ENCODE peak calls at places on chromosome 17, in six cellular contexts. L, C, G, R, A and H are unnamed samples.

GRCh38 chr17:7004398-7005253 is 7.8 kb upstream of the RNASEK start:
- DNase-seq in L (peak), G (peak), R (no peak), A (no peak), C (peak), H (peak)

GRCh38 chr17:19313066-19313745 is 49.3 kb downstream of the B9D1 start:
- DNase-seq in L (no peak), R (no peak), C (no peak), A (no peak), G (no peak), H (no peak)

GRCh38 chr17:55286681-55287589 is 22.2 kb downstream of the HLF start:
- DNase-seq in G (no peak), C (no peak), R (no peak), L (no peak), A (no peak), H (no peak)

GRCh38 chr17:15891348-15891747 is 53.6 kb upstream of the ADORA2B start:
- DNase-seq in C (no peak), L (no peak), G (no peak), A (no peak), R (no peak), H (no peak)

GRCh38 chr17:43917348-43918025 is 10.2 kb upstream of the MPP2 start:
- DNase-seq in A (no peak), L (peak), G (no peak), R (no peak), C (peak), H (peak)

GRCh38 chr17:79997004-79997673 is 38.5 kb downstream of the TBC1D16 start:
- DNase-seq in R (peak), C (no peak), A (no peak), L (no peak), G (no peak), H (no peak)

GRCh38 chr17:3683054-3683511 is 12.9 kb downstream of the P2RX5 start:
- DNase-seq in G (no peak), R (no peak), A (no peak), L (peak), C (peak), H (peak)

GRCh38 chr17:62696726-62697490 is 69.4 kb downstream of the MRC2 start:
- DNase-seq in C (no peak), G (no peak), A (no peak), L (no peak), R (no peak), H (no peak)

GRCh38 chr17:73139296-73139695 is 25.5 kb upstream of the SSTR2 start:
- DNase-seq in C (no peak), G (no peak), L (no peak), A (no peak), R (no peak), H (no peak)

GRCh38 chr17:14741516-14741915 is 440.6 kb downstream of the HS3ST3B1 start:
- DNase-seq in R (no peak), L (no peak), A (no peak), C (peak), G (peak), H (no peak)

GRCh38 chr17:82241926-82242697 is 13.3 kb downstream of the SLC16A3 start:
- DNase-seq in C (peak), L (peak), R (no peak), G (no peak), A (no peak), H (no peak)

GRCh38 chr17:13994050-13994449 is 75.3 kb upstream of the COX10 start:
- DNase-seq in G (no peak), C (no peak), L (no peak), A (no peak), R (no peak), H (no peak)

GRCh38 chr17:50181155-50181554 is 15.3 kb downstream of the SGCA start:
- DNase-seq in R (no peak), G (no peak), A (no peak), L (no peak), C (no peak), H (no peak)

GRCh38 chr17:76515291-76515949 is 14.2 kb upstream of the RHBDF2 start:
- DNase-seq in A (no peak), G (peak), R (peak), C (peak), L (no peak), H (peak)

GRCh38 chr17:80605326-80606066 is 60.9 kb downstream of the RPTOR start:
- DNase-seq in L (no peak), G (no peak), R (no peak), A (no peak), C (peak), H (peak)

GRCh38 chr17:61402978-61403845 is 3.6 kb downstream of the TBX2 start:
- DNase-seq in A (no peak), R (no peak), C (peak), G (peak), L (peak), H (no peak)

GRCh38 chr17:20852541-20853370 is 190.1 kb downstream of the USP22 start:
- DNase-seq in R (no peak), G (no peak), L (peak), C (peak), A (no peak), H (no peak)

GRCh38 chr17:521168-521525 is 168.5 kb upstream of the RPH3AL start:
- DNase-seq in A (no peak), G (no peak), C (no peak), L (no peak), R (no peak), H (no peak)

GRCh38 chr17:66667491-66668030 is 167.4 kb upstream of the CACNG5 start:
- DNase-seq in R (no peak), L (no peak), A (no peak), G (no peak), C (no peak), H (peak)

GRCh38 chr17:36861531-36861930 is 75.7 kb upstream of the LHX1 start:
- DNase-seq in C (no peak), A (no peak), L (no peak), R (no peak), G (no peak), H (no peak)

GRCh38 chr17:80277751-80278671 is 17.4 kb downstream of the RNF213 start:
- DNase-seq in C (no peak), G (no peak), A (no peak), L (no peak), R (no peak), H (no peak)

GRCh38 chr17:19447085-19447583 is 36.1 kb downstream of the RNF112 start:
- DNase-seq in R (no peak), C (peak), A (peak), G (peak), L (peak), H (peak)

GRCh38 chr17:21042434-21043295 is at the start of gene USP22:
- DNase-seq in A (peak), L (peak), C (no peak), R (peak), G (no peak), H (peak)

GRCh38 chr17:73141411-73141810 is 23.4 kb upstream of the SSTR2 start:
- DNase-seq in L (no peak), R (no peak), C (no peak), A (no peak), G (no peak), H (no peak)

GRCh38 chr17:75824591-75825518 is 19.3 kb downstream of the UNC13D start:
- DNase-seq in R (no peak), C (no peak), G (no peak), A (no peak), L (no peak), H (no peak)

GRCh38 chr17:15255713-15256454 is 9.2 kb downstream of the PMP22 start:
- DNase-seq in G (peak), C (peak), A (no peak), R (no peak), L (no peak), H (no peak)

GRCh38 chr17:44935116-44935515 is 12.5 kb downstream of the KIF18B start:
- DNase-seq in A (no peak), R (no peak), G (no peak), C (no peak), L (no peak), H (no peak)

GRCh38 chr17:45361451-45361850 is 44.6 kb upstream of the MAP3K14 start:
- DNase-seq in G (no peak), C (no peak), R (no peak), L (no peak), A (no peak), H (no peak)

GRCh38 chr17:72440961-72441360 is 320.1 kb downstream of the SOX9 start:
- DNase-seq in R (no peak), C (no peak), G (no peak), A (no peak), L (no peak), H (no peak)

GRCh38 chr17:32192379-32192778 is 50.1 kb downstream of the RHOT1 start:
- DNase-seq in L (no peak), R (no peak), G (peak), A (no peak), C (peak), H (no peak)

GRCh38 chr17:1491406-1492248 is 859 bp downstream of the MYO1C start:
- DNase-seq in G (no peak), R (no peak), C (peak), A (no peak), L (peak), H (peak)

GRCh38 chr17:7570351-7570750 is 8.6 kb downstream of the SENP3 start:
- DNase-seq in L (no peak), A (no peak), G (no peak), C (no peak), R (no peak), H (no peak)

GRCh38 chr17:19538095-19539039 is 4.7 kb downstream of the SLC47A1 start:
- DNase-seq in C (no peak), A (no peak), L (peak), G (no peak), R (no peak), H (no peak)

GRCh38 chr17:19651461-19652238 is 3.1 kb downstream of the ALDH3A2 start:
- DNase-seq in L (no peak), R (no peak), A (no peak), G (no peak), C (no peak), H (no peak)

GRCh38 chr17:14307560-14308024 is 6.7 kb downstream of the HS3ST3B1 start:
- DNase-seq in L (no peak), G (peak), C (peak), A (no peak), R (no peak), H (no peak)

GRCh38 chr17:14833201-14833773 is 431.8 kb downstream of the PMP22 start:
- DNase-seq in A (no peak), R (no peak), L (no peak), C (peak), G (peak), H (no peak)

GRCh38 chr17:55285340-55286301 is 20.9 kb downstream of the HLF start:
- DNase-seq in A (no peak), L (peak), R (peak), G (peak), C (peak), H (no peak)

GRCh38 chr17:53058031-53058430 is 764.7 kb upstream of the KIF2B start:
- DNase-seq in L (no peak), A (no peak), G (no peak), R (no peak), C (no peak), H (no peak)

DNA sequence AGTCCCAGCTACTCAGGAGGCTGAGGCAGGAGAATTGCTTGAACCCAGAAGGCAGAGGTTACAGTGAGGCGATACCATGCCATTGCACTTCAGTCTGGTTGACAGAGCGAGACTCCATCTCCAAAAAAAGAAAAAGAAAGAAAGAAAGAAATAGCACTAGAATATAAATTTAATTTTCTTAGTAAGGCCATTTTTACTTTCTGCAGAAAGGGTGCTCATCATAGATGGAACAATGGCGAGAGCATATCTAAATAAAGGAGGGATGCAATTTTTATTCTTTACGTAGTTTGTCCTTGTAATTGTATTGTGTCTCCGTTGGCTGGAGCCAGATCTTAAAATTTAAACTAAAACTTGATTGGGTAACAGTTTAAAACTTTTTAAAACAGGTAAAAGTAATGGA is 85.6 kb upstream of the RPRML start:
- DNase-seq in G (no peak), R (no peak), L (no peak), A (no peak), C (no peak), H (no peak)
- TF ChIP-seq CTCF in G (no peak), R (no peak), L (no peak), A (no peak), C (no peak), H (no peak)

GRCh38 chr17:69335018-69335417 is 8.1 kb upstream of the ABCA5 start:
- DNase-seq in L (peak), C (peak), A (no peak), R (no peak), G (peak), H (peak)
- TF ChIP-seq CTCF in L (peak), C (peak), A (peak), R (peak), G (peak), H (no peak)

DNA sequence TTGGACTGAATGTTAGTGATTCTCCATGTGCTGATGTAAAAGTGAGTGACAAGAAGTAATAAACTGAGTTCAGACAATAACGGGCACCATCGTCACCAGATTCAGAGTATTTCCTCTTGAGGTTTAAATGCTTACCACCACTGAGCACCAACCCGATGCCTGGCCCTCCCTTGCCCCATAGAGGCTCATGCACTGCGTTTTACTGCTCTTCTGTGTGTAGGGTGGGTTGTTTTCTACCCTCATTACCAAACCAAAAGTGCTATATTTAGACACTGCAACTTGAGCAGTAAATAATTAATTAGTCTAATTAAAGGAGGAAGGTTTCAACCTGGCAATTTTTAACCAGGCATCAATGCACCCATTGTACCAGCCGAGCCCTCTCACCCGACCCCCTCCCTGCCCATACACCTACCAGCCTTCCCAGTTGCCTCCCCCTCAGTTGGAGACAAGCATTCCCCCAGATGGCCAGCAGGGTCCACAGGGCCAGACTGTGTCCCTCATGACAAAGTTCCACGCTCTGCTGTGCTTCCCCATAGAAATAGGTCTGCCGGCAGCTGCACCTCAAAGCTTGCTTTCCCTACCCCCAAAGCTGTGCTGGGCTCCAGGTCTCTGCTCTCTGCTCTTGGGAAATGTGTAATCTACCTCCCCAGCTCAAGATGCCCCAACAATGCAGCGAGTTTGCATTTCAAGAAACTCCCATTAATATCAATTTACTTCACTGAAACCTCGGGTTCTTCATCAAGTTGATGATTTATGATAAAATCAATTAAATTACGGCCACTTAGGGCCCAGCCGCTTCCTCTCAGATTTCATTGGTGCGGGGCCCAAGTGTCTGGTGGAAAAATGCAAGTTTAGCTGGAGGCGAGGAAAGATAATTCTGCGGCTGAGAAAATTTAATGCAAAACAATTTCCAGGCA is 16.0 kb downstream of the HOXB4 start:
- DNase-seq in R (no peak), G (no peak), L (no peak), C (no peak), A (no peak), H (no peak)
- TF ChIP-seq CTCF in R (no peak), G (peak), L (peak), C (peak), A (peak), H (no peak)

GRCh38 chr17:17681187-17681743 is at the start of gene RAI1:
- DNase-seq in R (no peak), A (peak), C (peak), G (peak), L (peak), H (peak)
- TF ChIP-seq CTCF in R (peak), A (peak), C (peak), G (peak), L (peak), H (peak)

DNA sequence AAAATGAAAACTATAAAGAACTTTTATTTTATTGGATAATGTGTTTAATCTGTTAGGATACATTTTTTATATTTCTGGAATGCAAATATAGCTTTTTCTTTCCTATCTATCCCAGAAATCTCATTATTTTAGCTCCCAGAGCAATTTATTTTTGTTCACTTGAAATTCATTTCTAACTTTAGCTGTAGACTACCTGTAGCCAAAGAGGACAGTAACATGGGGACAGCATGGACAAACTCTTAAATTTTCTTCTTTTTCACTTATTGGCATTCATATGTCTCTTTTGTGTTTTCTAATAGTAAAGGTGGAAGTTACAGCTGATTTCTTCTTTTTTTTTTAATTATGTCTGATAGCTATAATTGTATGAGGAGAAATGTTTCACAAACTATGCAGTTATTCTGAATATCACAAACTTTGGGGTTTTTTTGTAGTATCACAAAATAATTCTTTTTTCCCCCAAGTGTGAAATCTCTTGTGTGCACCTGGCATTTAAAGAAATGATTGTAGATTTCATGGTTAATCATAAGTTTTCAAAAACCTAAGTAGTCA is 55.4 kb downstream of the VMP1 start:
- DNase-seq in R (no peak), G (no peak), L (no peak), C (no peak), A (no peak), H (no peak)
- TF ChIP-seq CTCF in R (no peak), G (no peak), L (no peak), C (no peak), A (no peak), H (no peak)